ENCODE peak calls at places on chromosomes 16 and 17, in seven cellular contexts. P is Daoy; M is uterus; T is activated CD8-positive, alpha-beta memory T cell treated with anti-CD3 and anti-CD28 coated beads, Interleukin-2, amount 10 ng/mL, durations not matched to agents 7 days and 5 days; U is stomach; L is stimulated activated naive CD8-positive, alpha-beta T cell treated with anti-CD3 and anti-CD28 coated beads, Interleukin-15, Interleukin-2, amounts not matched to agents 100 U/mL and 50 U/mL, for 24 hours; J is NCI-H2107. E is an unnamed sample.

GRCh38 chr16:27474921-27475320 is 72.9 kb downstream of the IL21R start:
- DNase-seq in P (no peak), M (no peak), T (no peak), U (no peak), L (no peak), J (no peak), E (no peak)

GRCh38 chr17:21272881-21273839 is 11.4 kb upstream of the MAP2K3 start:
- DNase-seq in P (no peak), M (no peak), T (no peak), U (peak), L (no peak), J (no peak), E (no peak)

GRCh38 chr17:79607941-79608728 is 2.7 kb downstream of the RBFOX3 start:
- DNase-seq in P (peak), M (peak), T (no peak), U (no peak), L (peak), J (no peak), E (no peak)

GRCh38 chr17:73043686-73044581 is 48.6 kb downstream of the SLC39A11 start:
- DNase-seq in P (peak), M (no peak), T (no peak), U (no peak), L (no peak), J (no peak), E (no peak)

GRCh38 chr17:4366312-4367063 is at the start of gene UBE2G1:
- DNase-seq in P (peak), M (peak), T (peak), U (peak), L (peak), J (peak), E (peak)

GRCh38 chr17:38730526-38731379 is 612 bp downstream of the CISD3 start:
- DNase-seq in P (peak), M (peak), T (no peak), U (peak), L (peak), J (no peak), E (peak)

GRCh38 chr16:58792188-58792587 is 58.1 kb upstream of the GOT2 start:
- DNase-seq in P (no peak), M (no peak), T (no peak), U (no peak), L (no peak), J (no peak), E (no peak)

GRCh38 chr17:76527430-76528111 is 9.9 kb downstream of the CYGB start:
- DNase-seq in P (peak), M (peak), T (peak), U (peak), L (peak), J (no peak), E (peak)

GRCh38 chr17:80083136-80083661 is 18.2 kb upstream of the GAA start:
- DNase-seq in P (no peak), M (no peak), T (no peak), U (no peak), L (no peak), J (no peak), E (no peak)

GRCh38 chr17:4247361-4247980 is 16.3 kb downstream of the ANKFY1 start:
- DNase-seq in P (no peak), M (no peak), T (no peak), U (no peak), L (no peak), J (peak), E (no peak)

GRCh38 chr17:41971721-41972523 is 5.3 kb downstream of the CNP start:
- DNase-seq in P (no peak), M (no peak), T (no peak), U (no peak), L (no peak), J (no peak), E (no peak)

GRCh38 chr17:81840826-81841778 is 6.3 kb upstream of the PPP1R27 start:
- DNase-seq in P (no peak), M (no peak), T (no peak), U (peak), L (no peak), J (no peak), E (no peak)

GRCh38 chr16:88049020-88049419 is 97.8 kb downstream of the BANP start:
- DNase-seq in P (no peak), M (no peak), T (no peak), U (no peak), L (no peak), J (no peak), E (no peak)

GRCh38 chr16:81632392-81633146 is 146.5 kb upstream of the PLCG2 start:
- DNase-seq in P (peak), M (no peak), T (peak), U (peak), L (peak), J (no peak), E (no peak)

GRCh38 chr17:63961355-63962207 is 11.1 kb downstream of the SCN4A start:
- DNase-seq in P (peak), M (peak), T (peak), U (peak), L (peak), J (no peak), E (no peak)

GRCh38 chr16:86481607-86482006 is 28.7 kb upstream of the FOXF1 start:
- DNase-seq in P (no peak), M (no peak), T (no peak), U (no peak), L (no peak), J (no peak), E (no peak)

GRCh38 chr17:29495011-29495410 is 71.8 kb downstream of the ABHD15 start:
- DNase-seq in P (no peak), M (no peak), T (no peak), U (no peak), L (no peak), J (no peak), E (no peak)

GRCh38 chr16:62041401-62041800 is 5.2 kb upstream of the CDH8 start:
- DNase-seq in P (no peak), M (no peak), T (no peak), U (no peak), L (no peak), J (no peak), E (no peak)

GRCh38 chr16:814974-815373 is 14.4 kb upstream of the GNG13 start:
- DNase-seq in P (peak), M (no peak), T (no peak), U (no peak), L (no peak), J (no peak), E (no peak)

GRCh38 chr16:1539720-1540555 is 6.5 kb downstream of the TMEM204 start:
- DNase-seq in P (no peak), M (no peak), T (no peak), U (no peak), L (no peak), J (no peak), E (no peak)

GRCh38 chr17:43034623-43035293 is 9.7 kb downstream of the RND2 start:
- DNase-seq in P (no peak), M (no peak), T (no peak), U (no peak), L (no peak), J (no peak), E (no peak)

GRCh38 chr17:14301279-14301760 is 439 bp downstream of the HS3ST3B1 start:
- DNase-seq in P (peak), M (no peak), T (peak), U (peak), L (peak), J (no peak), E (no peak)

GRCh38 chr16:88066234-88066633 is 115.0 kb downstream of the BANP start:
- DNase-seq in P (no peak), M (no peak), T (no peak), U (no peak), L (no peak), J (no peak), E (no peak)

GRCh38 chr16:58443783-58444182 is 51.5 kb downstream of the GINS3 start:
- DNase-seq in P (no peak), M (no peak), T (no peak), U (no peak), L (no peak), J (no peak), E (no peak)

GRCh38 chr16:234468-235305 is at the start of gene FAM234A:
- DNase-seq in P (peak), M (peak), T (peak), U (peak), L (peak), J (peak), E (peak)

GRCh38 chr17:40559016-40559853 is 6.0 kb downstream of the CCR7 start:
- DNase-seq in P (peak), M (peak), T (no peak), U (peak), L (no peak), J (no peak), E (no peak)

GRCh38 chr16:86680137-86680536 is 101.8 kb downstream of the FOXL1 start:
- DNase-seq in P (peak), M (no peak), T (no peak), U (no peak), L (no peak), J (no peak), E (no peak)

GRCh38 chr17:72381597-72382397 is 261.0 kb downstream of the SOX9 start:
- DNase-seq in P (peak), M (no peak), T (no peak), U (no peak), L (no peak), J (peak), E (no peak)

GRCh38 chr17:42246515-42246914 is 29.7 kb downstream of the STAT5B start:
- DNase-seq in P (no peak), M (no peak), T (no peak), U (no peak), L (no peak), J (no peak), E (no peak)

GRCh38 chr17:74585711-74586110 is 6.4 kb downstream of the CD300LD start:
- DNase-seq in P (no peak), M (no peak), T (no peak), U (no peak), L (no peak), J (no peak), E (no peak)

GRCh38 chr16:88924834-88925539 is 52.0 kb downstream of the CBFA2T3 start:
- DNase-seq in P (peak), M (peak), T (no peak), U (no peak), L (peak), J (peak), E (no peak)

GRCh38 chr16:88413631-88414030 is 30.9 kb downstream of the ZNF469 start:
- DNase-seq in P (no peak), M (no peak), T (no peak), U (no peak), L (no peak), J (no peak), E (no peak)

E was measured in thoracic aorta.